ENCODE peak calls at places on chromosomes 16 and 17, in five cellular contexts. D, M, N, O and L are unnamed samples.

GRCh38 chr16:81121474-81121990 is 25.3 kb upstream of the GCSH start:
- DNase-seq in O (no peak), N (no peak), M (no peak), D (no peak), L (no peak)

GRCh38 chr17:82978765-82979349 is 100.6 kb upstream of the METRNL start:
- DNase-seq in N (no peak), O (no peak), D (no peak), M (peak), L (no peak)

GRCh38 chr17:1460233-1460632 is 4.2 kb upstream of the CRK start:
- DNase-seq in O (peak), M (no peak), N (no peak), D (no peak), L (no peak)

GRCh38 chr17:48995332-48995870 is 1.8 kb upstream of the IGF2BP1 start:
- DNase-seq in O (no peak), M (no peak), N (peak), D (peak), L (no peak)

GRCh38 chr16:84735846-84736586 is 36.2 kb downstream of the USP10 start:
- DNase-seq in D (no peak), M (no peak), O (peak), N (no peak), L (no peak)

GRCh38 chr17:46072998-46073397 is 73.9 kb downstream of the STH start:
- DNase-seq in D (no peak), N (no peak), O (peak), M (no peak), L (no peak)

GRCh38 chr17:82909322-82909904 is 69.6 kb upstream of the ZNF750 start:
- DNase-seq in N (peak), O (no peak), D (no peak), M (no peak), L (no peak)

GRCh38 chr16:56532714-56533113 is 12.9 kb upstream of the BBS2 start:
- DNase-seq in D (no peak), O (peak), M (no peak), N (peak), L (peak)

GRCh38 chr16:84194470-84195200 is 3.7 kb downstream of the ADAD2 start:
- DNase-seq in D (no peak), O (no peak), M (no peak), N (no peak), L (no peak)

GRCh38 chr16:71894921-71895678 is at the start of gene IST1:
- DNase-seq in N (peak), D (peak), O (peak), M (peak), L (peak)

GRCh38 chr17:37642706-37643105 is 540 bp downstream of the DDX52 start:
- DNase-seq in D (no peak), N (peak), O (no peak), M (no peak), L (no peak)

GRCh38 chr17:50684612-50685333 is 22.9 kb downstream of the ANKRD40 start:
- DNase-seq in N (no peak), O (peak), M (no peak), D (no peak), L (no peak)

GRCh38 chr17:39742126-39742855 is 4.6 kb downstream of the GRB7 start:
- DNase-seq in M (no peak), N (no peak), O (no peak), D (no peak), L (no peak)

GRCh38 chr17:81720267-81721071 is 8.4 kb downstream of the SLC25A10 start:
- DNase-seq in M (no peak), O (no peak), D (no peak), N (no peak), L (no peak)

GRCh38 chr17:78338860-78339259 is 21.0 kb downstream of the SOCS3 start:
- DNase-seq in O (no peak), M (no peak), N (no peak), D (no peak), L (peak)

GRCh38 chr16:19136549-19137196 is 22.9 kb downstream of the ITPRIPL2 start:
- DNase-seq in O (no peak), N (no peak), D (no peak), M (no peak), L (no peak)

GRCh38 chr16:58085584-58086251 is 43.5 kb downstream of the CFAP20 start:
- DNase-seq in N (no peak), D (no peak), O (no peak), M (no peak), L (no peak)

GRCh38 chr16:30997887-30998711 is 12.3 kb downstream of the STX1B start:
- DNase-seq in N (no peak), O (peak), M (no peak), D (no peak), L (peak)

GRCh38 chr17:49851387-49852291 is 3.8 kb upstream of the TAC4 start:
- DNase-seq in O (peak), D (peak), N (peak), M (no peak), L (no peak)

GRCh38 chr17:67759355-67760171 is 41.8 kb downstream of the NOL11 start:
- DNase-seq in D (no peak), N (peak), M (no peak), O (no peak), L (no peak)

GRCh38 chr17:59001158-59001814 is 105.4 kb downstream of the TRIM37 start:
- DNase-seq in D (no peak), O (no peak), N (peak), M (peak), L (no peak)

GRCh38 chr17:44219126-44219635 is 294 bp downstream of the UBTF start:
- DNase-seq in O (peak), M (no peak), D (peak), N (no peak), L (no peak)

GRCh38 chr16:31568577-31569359 is 41.1 kb downstream of the AHSP start:
- DNase-seq in N (peak), O (no peak), D (peak), M (no peak), L (no peak)

GRCh38 chr16:69012906-69013305 is 92.5 kb upstream of the HAS3 start:
- DNase-seq in N (no peak), M (no peak), D (no peak), O (no peak), L (no peak)

GRCh38 chr16:77531741-77532140 is 96.9 kb upstream of the ADAMTS18 start:
- DNase-seq in O (no peak), M (no peak), N (no peak), D (no peak), L (no peak)

DNA sequence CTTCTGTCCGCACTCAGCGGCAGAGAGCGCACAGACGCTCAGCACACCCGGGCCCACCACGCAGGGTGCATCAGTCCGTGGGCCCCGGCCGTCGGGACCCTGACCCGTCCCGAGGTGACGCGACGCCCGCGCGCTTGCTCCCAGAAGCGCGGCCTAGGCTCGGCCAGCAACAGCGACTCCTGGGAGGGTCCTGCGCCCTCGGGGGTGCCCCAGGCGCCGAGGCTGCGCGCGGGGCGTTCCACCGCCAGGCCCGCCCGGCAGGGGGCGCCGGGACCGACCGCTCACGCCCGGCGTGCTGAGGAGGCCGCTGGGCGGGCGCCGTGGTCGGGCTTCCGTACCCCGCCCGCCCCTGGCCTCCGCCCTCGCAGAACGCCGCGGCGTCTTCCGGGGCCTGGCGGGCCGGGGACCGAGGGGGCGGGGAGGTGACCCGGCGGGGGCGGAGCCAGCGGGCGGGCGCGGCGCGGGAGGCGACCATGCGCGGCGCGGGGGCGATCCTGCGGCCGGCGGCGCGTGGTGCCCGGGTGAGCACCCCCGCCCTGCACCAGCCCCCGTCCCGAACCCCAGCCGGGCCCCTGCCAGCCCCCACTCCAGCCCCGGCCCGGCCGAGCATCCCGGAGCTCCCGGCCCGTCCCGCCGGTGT is at the start of gene CISD3:
- DNase-seq in D (peak), O (peak), N (peak), M (no peak), L (peak)
- TF ChIP-seq POLR2A in D (no peak), O (peak), N (no peak), M (peak), L (peak)

GRCh38 chr16:1708768-1709180 is 2.8 kb downstream of the MAPK8IP3 start:
- DNase-seq in D (no peak), N (peak), M (no peak), O (no peak), L (no peak)

GRCh38 chr16:1708083-1708767 is 2.2 kb downstream of the MAPK8IP3 start:
- DNase-seq in N (no peak), M (no peak), D (no peak), O (no peak), L (no peak)

GRCh38 chr16:1705688-1706385 is at the start of gene MAPK8IP3:
- DNase-seq in D (peak), M (peak), O (peak), N (peak), L (peak)

GRCh38 chr16:1706386-1707192 is 594 bp downstream of the MAPK8IP3 start:
- DNase-seq in M (no peak), D (peak), N (peak), O (no peak), L (no peak)

GRCh38 chr16:1707193-1707790 is 1.3 kb downstream of the MAPK8IP3 start:
- DNase-seq in N (peak), O (peak), M (no peak), D (no peak), L (no peak)
- TF ChIP-seq SRF in N (no peak), O (no peak), M (no peak), D (no peak), L (no peak)

GRCh38 chr17:35614835-35615234 is 27.7 kb downstream of the AP2B1 start:
- DNase-seq in M (no peak), D (no peak), N (no peak), O (no peak), L (no peak)
- H3K27ac ChIP-seq in M (no peak), D (no peak), N (no peak), O (no peak), L (no peak)

GRCh38 chr16:67806428-67807147 is at the start of the genes RANBP10 and TSNAXIP1:
- DNase-seq in O (peak), N (peak), D (peak), M (peak), L (peak)
- TF ChIP-seq POLR2A in O (peak), N (peak), D (peak), M (peak), L (peak)

DNA sequence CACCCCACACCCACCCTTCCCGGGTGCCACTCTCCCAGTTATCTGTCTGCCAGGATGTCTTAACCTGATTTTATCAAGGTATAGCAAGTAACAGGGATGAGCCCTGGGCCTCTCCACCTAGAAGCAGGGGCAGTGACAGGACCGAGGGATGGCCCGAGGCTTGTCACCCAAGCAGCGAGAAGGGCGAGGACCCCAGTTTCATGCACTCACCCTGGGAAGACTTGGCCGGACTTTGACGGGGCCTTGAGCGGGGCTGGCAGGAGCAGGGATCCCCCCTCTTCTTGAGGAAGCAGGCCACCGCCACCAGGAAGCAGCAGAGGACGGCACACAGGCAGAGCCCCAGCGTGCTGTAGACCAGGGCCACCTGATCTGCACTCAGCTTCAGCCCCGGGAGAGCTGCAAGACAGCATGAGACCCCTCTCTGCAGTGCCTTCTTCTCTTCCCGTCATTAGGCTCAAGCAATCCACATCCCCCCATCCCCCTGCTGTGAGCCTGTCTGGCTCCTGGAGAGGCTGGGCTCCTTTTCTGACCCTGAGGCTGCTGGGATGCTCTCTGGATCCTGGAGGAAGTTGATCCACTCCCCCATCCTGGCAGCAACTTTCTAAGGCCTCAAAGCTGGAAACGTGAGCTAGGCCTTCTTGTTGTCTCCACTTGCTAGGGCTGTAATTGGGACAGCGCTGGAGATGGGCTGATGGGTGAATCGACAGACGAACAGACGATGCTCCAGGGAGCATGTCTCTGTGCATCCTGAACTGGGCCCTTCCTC is 31.6 kb downstream of the TNFRSF13B start:
- DNase-seq in D (peak), N (no peak), O (no peak), M (no peak), L (no peak)
- TF ChIP-seq SRF in D (no peak), N (no peak), O (no peak), M (no peak), L (no peak)

GRCh38 chr16:24737916-24738594 is 8.6 kb downstream of the TNRC6A start:
- DNase-seq in N (peak), D (no peak), O (no peak), M (no peak), L (no peak)
- H3K27ac ChIP-seq in N (peak), D (no peak), O (peak), M (no peak), L (no peak)

GRCh38 chr17:79839363-79840203 is at the start of gene CBX4:
- DNase-seq in M (no peak), N (peak), O (peak), D (peak), L (peak)
- TF ChIP-seq POLR2A in M (peak), N (peak), O (no peak), D (no peak), L (peak)

GRCh38 chr17:14201087-14201486 is 35.6 kb downstream of the CDRT15 start:
- DNase-seq in O (no peak), N (no peak), M (no peak), D (no peak), L (no peak)

GRCh38 chr17:14203392-14203791 is 33.3 kb downstream of the CDRT15 start:
- DNase-seq in M (no peak), N (peak), D (no peak), O (no peak), L (no peak)

GRCh38 chr17:14202388-14203166 is 34.1 kb downstream of the CDRT15 start:
- DNase-seq in N (no peak), O (no peak), M (no peak), D (no peak), L (no peak)

GRCh38 chr17:14200354-14200753 is 36.3 kb downstream of the CDRT15 start:
- DNase-seq in M (no peak), N (no peak), D (no peak), O (no peak), L (no peak)

DNA sequence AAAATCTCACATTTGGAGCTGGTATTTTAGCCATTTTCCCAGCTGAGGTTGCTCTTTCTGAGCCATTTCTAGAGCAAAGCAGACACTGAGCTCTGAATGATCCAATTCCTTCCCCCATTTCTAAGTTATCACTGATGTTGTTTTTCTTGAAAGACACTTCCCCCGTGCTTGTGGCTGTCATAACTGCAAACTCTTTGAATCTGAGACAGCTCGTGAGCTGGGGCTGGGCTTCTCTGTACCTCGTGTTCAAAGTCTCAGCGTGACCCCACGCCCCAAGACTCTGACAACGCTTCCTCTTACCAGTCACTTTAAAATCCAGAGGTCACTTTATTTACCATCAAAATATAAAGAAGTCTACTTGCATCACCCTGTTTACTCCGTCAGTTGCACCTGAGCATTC is 35.1 kb downstream of the CDRT15 start:
- DNase-seq in N (no peak), O (no peak), D (no peak), M (no peak), L (no peak)
- TF ChIP-seq SRF in N (no peak), O (no peak), D (no peak), M (no peak), L (no peak)